ENCODE peak calls at places on chromosome 1, in four cellular contexts. One of them, this sample, is unnamed.
A peak's percentile ranks its signal among the peaks of the same experiment; 100 is the strongest.

GRCh38 chr1:161044535-161044907 is 1.3 kb downstream of the USF1 start:
- DNase-seq in thoracic aorta: no peak
- DNase-seq in brain microvascular endothelial cell: no peak
- DNase-seq in IMR-90: peak; percentile 20
- DNase-seq in this sample: no peak

GRCh38 chr1:117681093-117681950 is 75.5 kb downstream of the TENT5C start:
- DNase-seq in thoracic aorta: no peak
- DNase-seq in brain microvascular endothelial cell: no peak
- DNase-seq in IMR-90: no peak
- DNase-seq in this sample: no peak

GRCh38 chr1:244862354-244862698 is 2.0 kb downstream of the HNRNPU start:
- DNase-seq in thoracic aorta: no peak
- DNase-seq in brain microvascular endothelial cell: no peak
- DNase-seq in IMR-90: no peak
- DNase-seq in this sample: no peak

GRCh38 chr1:154115180-154115579 is 39.7 kb downstream of the NUP210L start:
- DNase-seq in thoracic aorta: no peak
- DNase-seq in brain microvascular endothelial cell: no peak
- DNase-seq in IMR-90: no peak
- DNase-seq in this sample: no peak

GRCh38 chr1:169363046-169363756 is 4.4 kb downstream of the NME7 start:
- DNase-seq in thoracic aorta: no peak
- DNase-seq in brain microvascular endothelial cell: peak; percentile 72
- DNase-seq in IMR-90: peak; percentile 94
- DNase-seq in this sample: no peak

GRCh38 chr1:160291248-160292220 is 6.6 kb upstream of the PEX19 start:
- DNase-seq in thoracic aorta: peak; percentile 16
- DNase-seq in brain microvascular endothelial cell: peak; percentile 64
- DNase-seq in IMR-90: peak; percentile 70
- DNase-seq in this sample: peak; percentile 88

GRCh38 chr1:98991127-98992003 is 13.3 kb downstream of the PLPPR5 start:
- DNase-seq in thoracic aorta: no peak
- DNase-seq in brain microvascular endothelial cell: peak; percentile 94
- DNase-seq in IMR-90: peak; percentile 93
- DNase-seq in this sample: peak; percentile 44

GRCh38 chr1:89462250-89462649 is 62.4 kb upstream of the LRRC8B start:
- DNase-seq in thoracic aorta: no peak
- DNase-seq in brain microvascular endothelial cell: no peak
- DNase-seq in IMR-90: no peak
- DNase-seq in this sample: no peak

GRCh38 chr1:222787746-222788145 is 27.1 kb upstream of the DISP1 start:
- DNase-seq in thoracic aorta: no peak
- DNase-seq in brain microvascular endothelial cell: no peak
- DNase-seq in IMR-90: no peak
- DNase-seq in this sample: no peak

GRCh38 chr1:6667139-6667538 is 34.5 kb downstream of the DNAJC11 start:
- DNase-seq in thoracic aorta: no peak
- DNase-seq in brain microvascular endothelial cell: no peak
- DNase-seq in IMR-90: peak; percentile 35
- DNase-seq in this sample: no peak

GRCh38 chr1:6672558-6672957 is 29.1 kb downstream of the DNAJC11 start:
- DNase-seq in thoracic aorta: no peak
- DNase-seq in brain microvascular endothelial cell: no peak
- DNase-seq in IMR-90: no peak
- DNase-seq in this sample: no peak

GRCh38 chr1:6668503-6668902 is 33.1 kb downstream of the DNAJC11 start:
- DNase-seq in thoracic aorta: no peak
- DNase-seq in brain microvascular endothelial cell: no peak
- DNase-seq in IMR-90: no peak
- DNase-seq in this sample: no peak

GRCh38 chr1:6666696-6667095 is 34.9 kb downstream of the DNAJC11 start:
- DNase-seq in thoracic aorta: no peak
- DNase-seq in brain microvascular endothelial cell: no peak
- DNase-seq in IMR-90: no peak
- DNase-seq in this sample: no peak
- H3K36me3 ChIP-seq in thoracic aorta: peaks cover 15% of the 10 kb centered on the region
- H3K36me3 ChIP-seq in brain microvascular endothelial cell: peaks cover 15% of the 10 kb centered on the region
- H3K36me3 ChIP-seq in IMR-90: peaks cover 25% of the 10 kb centered on the region
- H3K36me3 ChIP-seq in this sample: peaks cover 58% of the 10 kb centered on the region

DNA sequence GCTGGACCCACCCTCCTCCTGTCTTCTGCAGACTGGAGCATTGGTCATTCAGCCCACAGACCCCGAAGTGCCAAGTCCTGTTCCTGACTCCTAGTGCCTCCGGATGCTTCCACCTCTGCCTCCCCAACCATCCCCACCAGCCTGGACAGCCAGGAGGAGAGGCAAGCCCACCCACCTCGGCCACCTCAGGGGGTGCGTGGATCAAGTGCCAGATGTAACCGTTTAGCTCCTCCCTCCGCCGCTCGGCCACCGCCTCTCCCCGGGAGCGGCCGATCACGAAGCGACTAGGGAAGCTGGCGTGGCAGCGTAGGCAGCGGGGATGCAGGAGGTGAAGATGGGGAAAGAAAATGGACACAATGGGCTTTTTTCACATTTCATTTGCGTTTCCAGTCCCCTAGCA is 18.1 kb upstream of the PPP1R15B start:
- DNase-seq in thoracic aorta: no peak
- DNase-seq in brain microvascular endothelial cell: no peak
- DNase-seq in IMR-90: no peak
- DNase-seq in this sample: no peak
- H3K36me3 ChIP-seq in thoracic aorta: peaks cover 34% of the 10 kb centered on the region
- H3K36me3 ChIP-seq in brain microvascular endothelial cell: no peaks in the 10 kb centered on the region
- H3K36me3 ChIP-seq in IMR-90: peaks cover 21% of the 10 kb centered on the region
- H3K36me3 ChIP-seq in this sample: no peaks in the 10 kb centered on the region

GRCh38 chr1:246559310-246559709 is 6.8 kb downstream of the TFB2M start:
- DNase-seq in thoracic aorta: no peak
- DNase-seq in brain microvascular endothelial cell: no peak
- DNase-seq in IMR-90: no peak
- DNase-seq in this sample: no peak
- H3K36me3 ChIP-seq in thoracic aorta: peaks cover 17% of the 10 kb centered on the region
- H3K36me3 ChIP-seq in brain microvascular endothelial cell: peaks cover 24% of the 10 kb centered on the region
- H3K36me3 ChIP-seq in IMR-90: peaks cover 28% of the 10 kb centered on the region
- H3K36me3 ChIP-seq in this sample: peaks cover 34% of the 10 kb centered on the region

DNA sequence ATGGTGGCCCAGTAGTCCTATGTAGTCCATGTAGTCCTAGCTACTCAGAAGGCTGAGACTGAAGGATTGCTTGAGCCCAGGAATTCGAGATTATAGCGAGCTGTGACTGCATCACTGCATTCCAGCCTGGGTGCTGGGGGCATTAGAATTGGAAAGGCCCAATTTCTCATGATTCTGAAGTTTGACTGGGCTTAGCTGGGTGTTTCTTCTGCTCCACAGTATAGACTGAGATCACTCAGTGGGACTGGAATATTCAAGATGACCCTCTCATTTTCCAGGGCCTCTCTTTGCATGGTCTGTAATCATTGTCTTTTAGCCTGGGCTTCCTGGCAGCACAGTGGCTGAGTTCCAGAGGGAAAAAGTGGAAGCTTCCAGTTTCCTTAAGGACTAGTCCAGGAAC is 26.2 kb downstream of the MROH7 start:
- DNase-seq in thoracic aorta: no peak
- DNase-seq in brain microvascular endothelial cell: no peak
- DNase-seq in IMR-90: no peak
- DNase-seq in this sample: no peak
- H3K36me3 ChIP-seq in thoracic aorta: no peaks in the 10 kb centered on the region
- H3K36me3 ChIP-seq in brain microvascular endothelial cell: no peaks in the 10 kb centered on the region
- H3K36me3 ChIP-seq in IMR-90: no peaks in the 10 kb centered on the region
- H3K36me3 ChIP-seq in this sample: no peaks in the 10 kb centered on the region

GRCh38 chr1:231643333-231644237 is 17.0 kb downstream of the DISC1 start:
- DNase-seq in thoracic aorta: no peak
- DNase-seq in brain microvascular endothelial cell: no peak
- DNase-seq in IMR-90: no peak
- DNase-seq in this sample: no peak
- H3K36me3 ChIP-seq in thoracic aorta: no peaks in the 10 kb centered on the region
- H3K36me3 ChIP-seq in brain microvascular endothelial cell: no peaks in the 10 kb centered on the region
- H3K36me3 ChIP-seq in IMR-90: peaks cover 2% of the 10 kb centered on the region
- H3K36me3 ChIP-seq in this sample: no peaks in the 10 kb centered on the region